ENCODE peak calls at places on chromosomes 16 and 17, in nine cellular contexts. I, X, U, B, L, R, F, J and A are unnamed samples.

GRCh38 chr17:2719861-2720260 is 8.3 kb upstream of the CLUH start:
- DNase-seq in I (no peak), X (no peak), U (no peak), B (no peak), L (no peak), R (no peak), F (no peak), J (no peak), A (no peak)

GRCh38 chr16:89426736-89427525 is 63.4 kb downstream of the ANKRD11 start:
- DNase-seq in I (no peak), X (no peak), U (no peak), B (no peak), L (no peak), R (no peak), F (no peak), J (no peak), A (no peak)

GRCh38 chr16:88726408-88726749 is 20.1 kb downstream of the CTU2 start:
- DNase-seq in I (no peak), X (no peak), U (no peak), B (no peak), L (no peak), R (no peak), F (no peak), J (no peak), A (no peak)

GRCh38 chr16:81415757-81416156 is 28.9 kb upstream of the CMIP start:
- DNase-seq in I (no peak), X (no peak), U (peak), B (no peak), L (no peak), R (no peak), F (no peak), J (no peak), A (no peak)

GRCh38 chr16:87240211-87241134 is 76.7 kb downstream of the C16orf95 start:
- DNase-seq in I (no peak), X (no peak), U (no peak), B (no peak), L (no peak), R (no peak), F (peak), J (no peak), A (no peak)

GRCh38 chr17:32588982-32589381 is 102.2 kb downstream of the CDK5R1 start:
- DNase-seq in I (no peak), X (no peak), U (peak), B (no peak), L (no peak), R (no peak), F (no peak), J (no peak), A (no peak)

GRCh38 chr17:40986920-40987319 is 2.8 kb upstream of the KRT40 start:
- DNase-seq in I (no peak), X (no peak), U (no peak), B (no peak), L (no peak), R (no peak), F (no peak), J (no peak), A (no peak)

GRCh38 chr17:16027708-16028584 is 28.3 kb downstream of the TTC19 start:
- DNase-seq in I (peak), X (no peak), U (peak), B (peak), L (peak), R (peak), F (peak), J (no peak), A (no peak)

GRCh38 chr16:66483689-66484452 is 56.8 kb downstream of the BEAN1 start:
- DNase-seq in I (peak), X (peak), U (peak), B (peak), L (peak), R (peak), F (no peak), J (peak), A (peak)

GRCh38 chr16:86931410-86931941 is 353.1 kb downstream of the FOXL1 start:
- DNase-seq in I (peak), X (peak), U (peak), B (no peak), L (no peak), R (no peak), F (peak), J (no peak), A (no peak)

GRCh38 chr17:1560582-1561170 is 1.9 kb downstream of the PITPNA start:
- DNase-seq in I (no peak), X (no peak), U (no peak), B (no peak), L (no peak), R (no peak), F (no peak), J (no peak), A (no peak)

GRCh38 chr16:70688266-70688742 is 2.5 kb upstream of the MTSS2 start:
- DNase-seq in I (peak), X (peak), U (no peak), B (peak), L (no peak), R (no peak), F (peak), J (no peak), A (no peak)

GRCh38 chr16:82996814-82997213 is 370.0 kb downstream of the CDH13 start:
- DNase-seq in I (no peak), X (no peak), U (no peak), B (no peak), L (no peak), R (no peak), F (no peak), J (no peak), A (no peak)

GRCh38 chr16:10738231-10739077 is 5.2 kb upstream of the NUBP1 start:
- DNase-seq in I (peak), X (peak), U (peak), B (peak), L (peak), R (peak), F (no peak), J (no peak), A (peak)

GRCh38 chr17:66135896-66136295 is 56.0 kb downstream of the CEP112 start:
- DNase-seq in I (no peak), X (no peak), U (no peak), B (no peak), L (no peak), R (no peak), F (no peak), J (no peak), A (no peak)

GRCh38 chr17:73323622-73324455 is 12.0 kb upstream of the CDC42EP4 start:
- DNase-seq in I (no peak), X (no peak), U (peak), B (no peak), L (no peak), R (no peak), F (no peak), J (no peak), A (no peak)

GRCh38 chr16:54175552-54176375 is 110.8 kb downstream of the IRX3 start:
- DNase-seq in I (no peak), X (no peak), U (no peak), B (no peak), L (no peak), R (no peak), F (no peak), J (no peak), A (no peak)

GRCh38 chr17:39177256-39177655 is 11.3 kb upstream of the ARL5C start:
- DNase-seq in I (no peak), X (no peak), U (peak), B (no peak), L (no peak), R (no peak), F (no peak), J (no peak), A (no peak)

GRCh38 chr17:47693667-47694017 is 319 bp upstream of the TBKBP1 start:
- DNase-seq in I (no peak), X (no peak), U (no peak), B (no peak), L (peak), R (no peak), F (no peak), J (no peak), A (no peak)

GRCh38 chr17:47719411-47720152 is 13.5 kb upstream of the TBX21 start:
- DNase-seq in I (no peak), X (no peak), U (no peak), B (no peak), L (peak), R (peak), F (peak), J (no peak), A (no peak)

GRCh38 chr16:4800290-4801041 is 2.0 kb downstream of the ROGDI start:
- DNase-seq in I (peak), X (no peak), U (no peak), B (no peak), L (no peak), R (no peak), F (no peak), J (no peak), A (no peak)

GRCh38 chr17:4375039-4375748 is 8.7 kb upstream of the UBE2G1 start:
- DNase-seq in I (no peak), X (peak), U (no peak), B (no peak), L (peak), R (peak), F (no peak), J (no peak), A (no peak)

GRCh38 chr17:82399601-82400101 is 18.5 kb upstream of the HEXD start:
- DNase-seq in I (no peak), X (no peak), U (no peak), B (no peak), L (no peak), R (no peak), F (no peak), J (no peak), A (no peak)

GRCh38 chr16:85433477-85433876 is 179.6 kb upstream of the GSE1 start:
- DNase-seq in I (no peak), X (no peak), U (no peak), B (no peak), L (no peak), R (no peak), F (no peak), J (no peak), A (no peak)

GRCh38 chr17:42518755-42519545 is 17.1 kb upstream of the NAGLU start:
- DNase-seq in I (no peak), X (peak), U (no peak), B (no peak), L (no peak), R (no peak), F (no peak), J (no peak), A (no peak)

GRCh38 chr16:32116080-32116479 is 137.0 kb upstream of the TP53TG3D start:
- DNase-seq in I (no peak), X (peak), U (no peak), B (no peak), L (peak), R (peak), F (no peak), J (peak), A (no peak)

GRCh38 chr17:14101976-14102375 is 32.7 kb downstream of the COX10 start:
- DNase-seq in I (no peak), X (no peak), U (no peak), B (no peak), L (no peak), R (no peak), F (no peak), J (no peak), A (no peak)

GRCh38 chr17:81483862-81484194 is 28.8 kb downstream of the ACTG1 start:
- DNase-seq in I (no peak), X (no peak), U (no peak), B (no peak), L (no peak), R (no peak), F (no peak), J (no peak), A (no peak)

GRCh38 chr17:42618442-42619150 is 9.1 kb downstream of the TUBG1 start:
- DNase-seq in I (no peak), X (no peak), U (peak), B (no peak), L (no peak), R (no peak), F (no peak), J (no peak), A (no peak)

GRCh38 chr16:6018848-6019489 is 921.4 kb upstream of the EEF2KMT start:
- DNase-seq in I (no peak), X (no peak), U (peak), B (no peak), L (no peak), R (no peak), F (no peak), J (no peak), A (no peak)

GRCh38 chr17:33819539-33819938 is 435.5 kb upstream of the CCL2 start:
- DNase-seq in I (no peak), X (no peak), U (no peak), B (no peak), L (no peak), R (no peak), F (no peak), J (no peak), A (no peak)

GRCh38 chr17:2854662-2855061 is 58.4 kb downstream of the RAP1GAP2 start:
- DNase-seq in I (no peak), X (no peak), U (no peak), B (no peak), L (no peak), R (no peak), F (no peak), J (no peak), A (no peak)

GRCh38 chr16:49811630-49812334 is 44.1 kb downstream of the ZNF423 start:
- DNase-seq in I (peak), X (no peak), U (peak), B (no peak), L (no peak), R (no peak), F (no peak), J (no peak), A (peak)

GRCh38 chr16:6884002-6884401 is 448.6 kb upstream of the RBFOX1 start:
- DNase-seq in I (no peak), X (no peak), U (no peak), B (no peak), L (no peak), R (no peak), F (no peak), J (no peak), A (no peak)

GRCh38 chr16:57955572-57955971 is 15.4 kb downstream of the CNGB1 start:
- DNase-seq in I (no peak), X (no peak), U (no peak), B (no peak), L (no peak), R (no peak), F (no peak), J (no peak), A (no peak)

GRCh38 chr16:57529324-57530103 is 6.9 kb downstream of the CCDC102A start:
- DNase-seq in I (no peak), X (no peak), U (no peak), B (no peak), L (no peak), R (no peak), F (no peak), J (no peak), A (no peak)

GRCh38 chr16:50196736-50197135 is 43.6 kb downstream of the TENT4B start:
- DNase-seq in I (no peak), X (no peak), U (no peak), B (no peak), L (no peak), R (peak), F (no peak), J (no peak), A (no peak)